ENCODE peak calls at places on chromosomes 12 and 14, in six cellular contexts. One of them, this sample, is unnamed.
A peak's percentile ranks its signal among the peaks of the same experiment; 100 is the strongest.

GRCh38 chr12:47938093-47938492 is 25.3 kb upstream of the TMEM106C start:
- DNase-seq in IMR-90: peak; percentile 56
- DNase-seq in mesenchymal stem cell: peak; percentile 78
- DNase-seq in H9: no peak
- DNase-seq in H1: no peak
- DNase-seq in trophoblast cell: no peak
- DNase-seq in this sample: no peak

GRCh38 chr14:94132285-94132887 is 3.0 kb upstream of the IFI27L2 start:
- DNase-seq in IMR-90: peak; percentile 70
- DNase-seq in H9: peak; percentile 54
- DNase-seq in trophoblast cell: peak; percentile 57
- DNase-seq in H1: peak; percentile 73
- DNase-seq in mesenchymal stem cell: peak; percentile 74
- DNase-seq in this sample: peak; percentile 71

GRCh38 chr12:105083551-105084105 is 630 bp downstream of the ALDH1L2 start:
- DNase-seq in trophoblast cell: peak; percentile 31
- DNase-seq in H1: peak; percentile 50
- DNase-seq in mesenchymal stem cell: peak; percentile 84
- DNase-seq in H9: peak; percentile 46
- DNase-seq in IMR-90: peak; percentile 77
- DNase-seq in this sample: no peak

GRCh38 chr14:38578278-38578681 is 322.4 kb upstream of the CLEC14A start:
- DNase-seq in mesenchymal stem cell: peak; percentile 50
- DNase-seq in IMR-90: no peak
- DNase-seq in H1: no peak
- DNase-seq in H9: no peak
- DNase-seq in trophoblast cell: no peak
- DNase-seq in this sample: no peak

GRCh38 chr14:35989736-35990135 is 163.6 kb downstream of the BRMS1L start:
- DNase-seq in H1: no peak
- DNase-seq in mesenchymal stem cell: no peak
- DNase-seq in H9: no peak
- DNase-seq in IMR-90: no peak
- DNase-seq in trophoblast cell: no peak
- DNase-seq in this sample: no peak

GRCh38 chr12:203462-204260 is 10.3 kb downstream of the SLC6A12 start:
- DNase-seq in mesenchymal stem cell: peak; percentile 34
- DNase-seq in IMR-90: no peak
- DNase-seq in trophoblast cell: peak; percentile 28
- DNase-seq in H1: peak; percentile 78
- DNase-seq in H9: peak; percentile 71
- DNase-seq in this sample: peak; percentile 42

GRCh38 chr12:53532026-53532425 is 24.7 kb upstream of the NPFF start:
- DNase-seq in H1: no peak
- DNase-seq in mesenchymal stem cell: no peak
- DNase-seq in IMR-90: no peak
- DNase-seq in H9: no peak
- DNase-seq in trophoblast cell: no peak
- DNase-seq in this sample: no peak

GRCh38 chr14:92644166-92644565 is 104.3 kb downstream of the LGMN start:
- DNase-seq in IMR-90: peak; percentile 85
- DNase-seq in H9: no peak
- DNase-seq in H1: no peak
- DNase-seq in mesenchymal stem cell: peak; percentile 76
- DNase-seq in trophoblast cell: peak; percentile 75
- DNase-seq in this sample: no peak

GRCh38 chr14:79712302-79712950 is 498.9 kb downstream of the DIO2 start:
- DNase-seq in H1: no peak
- DNase-seq in mesenchymal stem cell: no peak
- DNase-seq in trophoblast cell: no peak
- DNase-seq in H9: no peak
- DNase-seq in IMR-90: no peak
- DNase-seq in this sample: no peak

GRCh38 chr12:16076553-16076952 is 165.4 kb downstream of the DERA start:
- DNase-seq in H9: peak; percentile 45
- DNase-seq in H1: no peak
- DNase-seq in IMR-90: peak; percentile 2
- DNase-seq in mesenchymal stem cell: peak; percentile 12
- DNase-seq in trophoblast cell: no peak
- DNase-seq in this sample: peak; percentile 24

GRCh38 chr12:2853626-2854025 is 3.2 kb downstream of the TEX52 start:
- DNase-seq in IMR-90: peak; percentile 74
- DNase-seq in trophoblast cell: peak; percentile 52
- DNase-seq in H1: peak; percentile 98
- DNase-seq in mesenchymal stem cell: peak; percentile 78
- DNase-seq in H9: peak; percentile 96
- DNase-seq in this sample: peak; percentile 80

GRCh38 chr14:98864211-98864610 is 407.8 kb downstream of the BCL11B start:
- DNase-seq in IMR-90: no peak
- DNase-seq in H1: no peak
- DNase-seq in mesenchymal stem cell: no peak
- DNase-seq in H9: no peak
- DNase-seq in trophoblast cell: no peak
- DNase-seq in this sample: no peak

GRCh38 chr12:40351976-40352375 is 127.2 kb downstream of the LRRK2 start:
- DNase-seq in H1: no peak
- DNase-seq in trophoblast cell: no peak
- DNase-seq in H9: no peak
- DNase-seq in mesenchymal stem cell: no peak
- DNase-seq in IMR-90: peak; percentile 0
- DNase-seq in this sample: no peak

GRCh38 chr14:69483765-69484443 is 624 bp upstream of the PLEKHD1 start:
- DNase-seq in H9: peak; percentile 56
- DNase-seq in trophoblast cell: no peak
- DNase-seq in mesenchymal stem cell: peak; percentile 27
- DNase-seq in H1: no peak
- DNase-seq in IMR-90: peak; percentile 13
- DNase-seq in this sample: peak; percentile 31

GRCh38 chr14:22508150-22508457 is 80.9 kb downstream of the DAD1 start:
- DNase-seq in trophoblast cell: no peak
- DNase-seq in mesenchymal stem cell: no peak
- DNase-seq in IMR-90: no peak
- DNase-seq in H1: no peak
- DNase-seq in H9: no peak
- DNase-seq in this sample: no peak

GRCh38 chr14:104301731-104302460 is 163.5 kb downstream of the KIF26A start:
- DNase-seq in trophoblast cell: no peak
- DNase-seq in H9: no peak
- DNase-seq in IMR-90: no peak
- DNase-seq in H1: no peak
- DNase-seq in mesenchymal stem cell: no peak
- DNase-seq in this sample: no peak

GRCh38 chr14:38250316-38250715 is 5.6 kb downstream of the CLEC14A start:
- DNase-seq in mesenchymal stem cell: no peak
- DNase-seq in trophoblast cell: no peak
- DNase-seq in IMR-90: peak; percentile 24
- DNase-seq in H9: no peak
- DNase-seq in H1: no peak
- DNase-seq in this sample: no peak

GRCh38 chr12:102824218-102824835 is 92.7 kb downstream of the PAH start:
- DNase-seq in mesenchymal stem cell: peak; percentile 5
- DNase-seq in H9: peak; percentile 93
- DNase-seq in IMR-90: peak; percentile 2
- DNase-seq in trophoblast cell: peak; percentile 29
- DNase-seq in H1: peak; percentile 92
- DNase-seq in this sample: peak; percentile 80

GRCh38 chr12:9702239-9702638 is 30.7 kb downstream of the CLECL1 start:
- DNase-seq in trophoblast cell: no peak
- DNase-seq in IMR-90: no peak
- DNase-seq in H9: no peak
- DNase-seq in mesenchymal stem cell: no peak
- DNase-seq in H1: no peak
- DNase-seq in this sample: no peak

GRCh38 chr12:132837693-132838463 is 9.2 kb upstream of the GOLGA3 start:
- DNase-seq in trophoblast cell: no peak
- DNase-seq in H1: no peak
- DNase-seq in IMR-90: no peak
- DNase-seq in H9: no peak
- DNase-seq in mesenchymal stem cell: no peak
- DNase-seq in this sample: no peak

GRCh38 chr12:84508943-84509342 is 403.7 kb downstream of the SLC6A15 start:
- DNase-seq in trophoblast cell: no peak
- DNase-seq in H1: no peak
- DNase-seq in H9: no peak
- DNase-seq in IMR-90: no peak
- DNase-seq in mesenchymal stem cell: no peak
- DNase-seq in this sample: no peak

GRCh38 chr12:1920971-1921370 is 2.5 kb upstream of the CACNA2D4 start:
- DNase-seq in H1: peak; percentile 43
- DNase-seq in H9: peak; percentile 31
- DNase-seq in trophoblast cell: no peak
- DNase-seq in IMR-90: no peak
- DNase-seq in mesenchymal stem cell: no peak
- DNase-seq in this sample: no peak

GRCh38 chr12:98939350-98939749 is 294.3 kb downstream of the APAF1 start:
- DNase-seq in trophoblast cell: no peak
- DNase-seq in mesenchymal stem cell: peak; percentile 6
- DNase-seq in IMR-90: peak; percentile 20
- DNase-seq in H1: no peak
- DNase-seq in H9: no peak
- DNase-seq in this sample: peak; percentile 21

GRCh38 chr12:100913872-100914600 is 119.5 kb downstream of the ANO4 start:
- DNase-seq in H9: no peak
- DNase-seq in mesenchymal stem cell: no peak
- DNase-seq in H1: no peak
- DNase-seq in IMR-90: peak; percentile 37
- DNase-seq in trophoblast cell: no peak
- DNase-seq in this sample: no peak

GRCh38 chr12:6533653-6534157 is 612 bp upstream of the GAPDH start:
- DNase-seq in IMR-90: peak; percentile 84
- DNase-seq in mesenchymal stem cell: no peak
- DNase-seq in H9: peak; percentile 94
- DNase-seq in trophoblast cell: no peak
- DNase-seq in H1: peak; percentile 90
- DNase-seq in this sample: peak; percentile 92

GRCh38 chr12:69052613-69053408 is 119.8 kb upstream of the CPM start:
- DNase-seq in mesenchymal stem cell: peak; percentile 72
- DNase-seq in IMR-90: peak; percentile 83
- DNase-seq in H9: peak; percentile 84
- DNase-seq in H1: no peak
- DNase-seq in trophoblast cell: peak; percentile 75
- DNase-seq in this sample: no peak

GRCh38 chr12:64946132-64946829 is 121.8 kb downstream of the TBC1D30 start:
- DNase-seq in trophoblast cell: no peak
- DNase-seq in IMR-90: peak; percentile 7
- DNase-seq in H1: no peak
- DNase-seq in mesenchymal stem cell: peak; percentile 11
- DNase-seq in H9: no peak
- DNase-seq in this sample: peak; percentile 11

DNA sequence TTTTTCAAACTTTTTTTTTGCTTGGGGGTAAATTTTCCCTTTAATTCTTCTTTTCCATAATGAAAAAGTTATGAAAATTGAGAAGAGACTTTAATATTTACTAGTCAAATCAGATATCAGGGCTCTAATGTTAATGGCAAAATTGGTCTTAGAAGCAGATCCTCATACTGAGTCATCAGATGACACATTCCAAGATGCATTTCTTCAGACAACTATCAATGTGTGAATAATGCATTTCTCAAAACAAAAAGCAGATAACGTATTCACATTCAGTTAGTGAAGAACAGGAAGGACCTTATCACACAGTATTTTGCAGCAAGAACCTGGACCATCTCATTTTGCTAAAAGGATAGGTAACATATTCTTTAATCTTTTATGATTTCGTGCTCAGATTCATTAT is 130.7 kb downstream of the GPHN start:
- DNase-seq in trophoblast cell: no peak
- DNase-seq in IMR-90: peak; percentile 50
- DNase-seq in H1: no peak
- DNase-seq in mesenchymal stem cell: peak; percentile 25
- DNase-seq in H9: no peak
- DNase-seq in this sample: no peak
- H4K91ac ChIP-seq in trophoblast cell: no peak overlapping the region
- H4K91ac ChIP-seq in IMR-90: no peak overlapping the region
- H4K91ac ChIP-seq in H1: no peak overlapping the region
- H4K91ac ChIP-seq in mesenchymal stem cell: no peak overlapping the region
- H4K91ac ChIP-seq in H9: no peak overlapping the region
- H4K91ac ChIP-seq in this sample: no peak overlapping the region

DNA sequence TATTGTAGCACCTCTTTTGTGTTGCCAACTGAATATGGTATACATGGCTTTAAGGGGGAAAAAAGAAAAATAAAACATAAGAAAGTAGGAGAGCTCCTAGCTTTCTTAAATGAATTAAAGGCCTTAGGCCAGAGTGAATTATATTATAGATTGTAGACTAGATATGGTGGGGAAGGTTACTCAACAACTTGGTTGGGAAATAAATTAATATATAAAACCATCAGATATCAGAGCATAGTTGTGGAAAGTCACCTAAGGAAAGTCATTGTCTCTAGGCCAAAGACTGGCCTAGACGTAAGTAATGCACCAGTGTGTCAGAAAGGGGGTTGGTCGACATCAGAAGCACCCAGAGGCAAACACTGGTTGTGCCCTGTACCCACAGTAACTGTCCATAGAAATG is 391.8 kb downstream of the RAD51B start:
- DNase-seq in trophoblast cell: no peak
- DNase-seq in H9: no peak
- DNase-seq in IMR-90: no peak
- DNase-seq in mesenchymal stem cell: peak; percentile 49
- DNase-seq in H1: no peak
- DNase-seq in this sample: no peak
- H3K9ac ChIP-seq in trophoblast cell: no peak overlapping the region
- H3K9ac ChIP-seq in H9: no peak overlapping the region
- H3K9ac ChIP-seq in IMR-90: peak overlapping the region; percentile 11
- H3K9ac ChIP-seq in mesenchymal stem cell: peak overlapping the region; percentile 58
- H3K9ac ChIP-seq in H1: no peak overlapping the region
- H3K9ac ChIP-seq in this sample: no peak overlapping the region

GRCh38 chr12:113462117-113462774 is 9.4 kb downstream of the LHX5 start:
- DNase-seq in H1: peak; percentile 90
- DNase-seq in trophoblast cell: peak; percentile 59
- DNase-seq in mesenchymal stem cell: peak; percentile 75
- DNase-seq in H9: peak; percentile 90
- DNase-seq in IMR-90: peak; percentile 68
- DNase-seq in this sample: peak; percentile 78
- H3K14ac ChIP-seq in H1: no peak overlapping the region
- H3K14ac ChIP-seq in trophoblast cell: no peak overlapping the region
- H3K14ac ChIP-seq in mesenchymal stem cell: no peak overlapping the region
- H3K14ac ChIP-seq in H9: no peak overlapping the region
- H3K14ac ChIP-seq in IMR-90: no peak overlapping the region
- H3K14ac ChIP-seq in this sample: no peak overlapping the region

GRCh38 chr12:41795066-41795465 is 349.6 kb downstream of the GXYLT1 start:
- DNase-seq in IMR-90: peak; percentile 2
- DNase-seq in mesenchymal stem cell: no peak
- DNase-seq in trophoblast cell: no peak
- DNase-seq in H9: no peak
- DNase-seq in H1: no peak
- DNase-seq in this sample: no peak
- H4K91ac ChIP-seq in IMR-90: no peak overlapping the region
- H4K91ac ChIP-seq in mesenchymal stem cell: no peak overlapping the region
- H4K91ac ChIP-seq in trophoblast cell: no peak overlapping the region
- H4K91ac ChIP-seq in H9: no peak overlapping the region
- H4K91ac ChIP-seq in H1: no peak overlapping the region
- H4K91ac ChIP-seq in this sample: no peak overlapping the region

This sample was measured in neuronal stem cell.